ENCODE peak calls at places on chromosomes 7 and 10, in four cellular contexts. One of them, this sample, is unnamed.

GRCh38 chr7:66523409-66523808 is 105.3 kb upstream of the KCTD7 start:
- DNase-seq in endodermal cell: no peak
- DNase-seq in dorsolateral prefrontal cortex: no peak
- DNase-seq in psoas muscle: no peak
- DNase-seq in this sample: no peak

GRCh38 chr7:133230591-133231194 is 22.2 kb upstream of the EXOC4 start:
- DNase-seq in endodermal cell: peak
- DNase-seq in dorsolateral prefrontal cortex: no peak
- DNase-seq in psoas muscle: no peak
- DNase-seq in this sample: peak

GRCh38 chr10:78320990-78321389 is 287.3 kb downstream of the RPS24 start:
- DNase-seq in endodermal cell: no peak
- DNase-seq in dorsolateral prefrontal cortex: no peak
- DNase-seq in psoas muscle: no peak
- DNase-seq in this sample: no peak

GRCh38 chr7:139436806-139437205 is 46.7 kb downstream of the KLRG2 start:
- DNase-seq in endodermal cell: no peak
- DNase-seq in dorsolateral prefrontal cortex: no peak
- DNase-seq in psoas muscle: no peak
- DNase-seq in this sample: no peak

GRCh38 chr10:52599586-52600200 is 172.9 kb downstream of the MBL2 start:
- DNase-seq in endodermal cell: no peak
- DNase-seq in dorsolateral prefrontal cortex: no peak
- DNase-seq in psoas muscle: no peak
- DNase-seq in this sample: no peak

GRCh38 chr7:117283371-117283770 is 39.5 kb downstream of the WNT2 start:
- DNase-seq in endodermal cell: no peak
- DNase-seq in dorsolateral prefrontal cortex: no peak
- DNase-seq in psoas muscle: no peak
- DNase-seq in this sample: no peak

GRCh38 chr7:102810916-102811315 is 62.1 kb downstream of the FAM185A start:
- DNase-seq in endodermal cell: no peak
- DNase-seq in dorsolateral prefrontal cortex: no peak
- DNase-seq in psoas muscle: no peak
- DNase-seq in this sample: no peak

GRCh38 chr7:867001-867405 is 9.4 kb upstream of the GET4 start:
- DNase-seq in endodermal cell: no peak
- DNase-seq in dorsolateral prefrontal cortex: no peak
- DNase-seq in psoas muscle: peak
- DNase-seq in this sample: no peak

GRCh38 chr7:2654059-2654458 is 22.3 kb downstream of the TTYH3 start:
- DNase-seq in endodermal cell: no peak
- DNase-seq in dorsolateral prefrontal cortex: no peak
- DNase-seq in psoas muscle: no peak
- DNase-seq in this sample: no peak

GRCh38 chr7:45001138-45001694 is 1.2 kb downstream of the CCM2 start:
- DNase-seq in endodermal cell: peak
- DNase-seq in dorsolateral prefrontal cortex: no peak
- DNase-seq in psoas muscle: no peak
- DNase-seq in this sample: peak

GRCh38 chr7:74350751-74351150 is 61.5 kb downstream of the CLIP2 start:
- DNase-seq in endodermal cell: no peak
- DNase-seq in dorsolateral prefrontal cortex: no peak
- DNase-seq in psoas muscle: no peak
- DNase-seq in this sample: no peak

GRCh38 chr7:20539201-20539600 is 76.3 kb upstream of the ABCB5 start:
- DNase-seq in endodermal cell: no peak
- DNase-seq in dorsolateral prefrontal cortex: no peak
- DNase-seq in psoas muscle: no peak
- DNase-seq in this sample: no peak
- TF ChIP-seq CTCF in endodermal cell: peak
- TF ChIP-seq CTCF in dorsolateral prefrontal cortex: no peak
- TF ChIP-seq CTCF in psoas muscle: no peak
- TF ChIP-seq CTCF in this sample: no peak

GRCh38 chr10:14196113-14196512 is 134.6 kb downstream of the FRMD4A start:
- DNase-seq in endodermal cell: no peak
- DNase-seq in dorsolateral prefrontal cortex: no peak
- DNase-seq in psoas muscle: no peak
- DNase-seq in this sample: no peak
- TF ChIP-seq CTCF in endodermal cell: no peak
- TF ChIP-seq CTCF in dorsolateral prefrontal cortex: no peak
- TF ChIP-seq CTCF in psoas muscle: no peak
- TF ChIP-seq CTCF in this sample: no peak

GRCh38 chr7:83271212-83272099 is 108.8 kb upstream of the PCLO start:
- DNase-seq in endodermal cell: peak
- DNase-seq in dorsolateral prefrontal cortex: no peak
- DNase-seq in psoas muscle: no peak
- DNase-seq in this sample: no peak
- TF ChIP-seq CTCF in endodermal cell: peak
- TF ChIP-seq CTCF in dorsolateral prefrontal cortex: peak
- TF ChIP-seq CTCF in psoas muscle: no peak
- TF ChIP-seq CTCF in this sample: no peak

GRCh38 chr10:82811621-82812020 is 936.6 kb downstream of the NRG3 start:
- DNase-seq in endodermal cell: peak
- DNase-seq in dorsolateral prefrontal cortex: no peak
- DNase-seq in psoas muscle: no peak
- DNase-seq in this sample: peak
- TF ChIP-seq CTCF in endodermal cell: peak
- TF ChIP-seq CTCF in dorsolateral prefrontal cortex: peak
- TF ChIP-seq CTCF in psoas muscle: no peak
- TF ChIP-seq CTCF in this sample: peak

GRCh38 chr7:33886100-33886623 is 19.2 kb upstream of the BMPER start:
- DNase-seq in endodermal cell: peak
- DNase-seq in dorsolateral prefrontal cortex: no peak
- DNase-seq in psoas muscle: no peak
- DNase-seq in this sample: peak
- TF ChIP-seq CTCF in endodermal cell: peak
- TF ChIP-seq CTCF in dorsolateral prefrontal cortex: no peak
- TF ChIP-seq CTCF in psoas muscle: no peak
- TF ChIP-seq CTCF in this sample: peak

DNA sequence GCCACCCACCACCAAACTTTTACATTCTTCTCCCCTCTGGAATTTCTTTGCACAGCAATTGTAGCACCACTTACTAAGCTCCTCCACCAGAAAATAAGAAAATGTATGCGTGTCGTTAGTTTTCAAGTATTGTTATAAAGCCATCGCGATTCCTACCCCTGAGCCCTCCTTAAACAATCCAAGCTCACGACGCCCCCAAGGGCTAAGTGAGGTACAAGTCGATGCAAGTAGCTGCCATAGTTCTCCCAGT is 1.3 kb downstream of the FRAT2 start:
- DNase-seq in endodermal cell: peak
- DNase-seq in dorsolateral prefrontal cortex: no peak
- DNase-seq in psoas muscle: no peak
- DNase-seq in this sample: no peak
- TF ChIP-seq CTCF in endodermal cell: peak
- TF ChIP-seq CTCF in dorsolateral prefrontal cortex: no peak
- TF ChIP-seq CTCF in psoas muscle: no peak
- TF ChIP-seq CTCF in this sample: no peak